ENCODE peak calls at places on chromosomes 16 and 17, in ten cellular contexts. E is testis; S is NCI-H1092; G is HFFc6; X is OCI-LY7; N is stimulated activated CD4-positive, alpha-beta T cell treated with anti-CD3 and anti-CD28 coated beads, Interleukin-1b, Interleukin-23, amount 100 ng/mL, for 24 hours; O is Caco-2; Z is hepatic stellate cell; B is fibroblast of the aortic adventitia; F is stomach. Q is an unnamed sample.

GRCh38 chr16:83797013-83797412 is 10.8 kb upstream of the HSBP1 start:
- DNase-seq in N (no peak), X (no peak), G (no peak), Z (no peak), S (peak; percentile 11), E (no peak), F (no peak), B (no peak), O (no peak), Q (no peak)

GRCh38 chr16:17224859-17225258 is 245.9 kb downstream of the XYLT1 start:
- DNase-seq in N (no peak), G (peak; percentile 57), Z (peak; percentile 9), E (peak; percentile 34), B (peak; percentile 89), X (peak; percentile 61), S (no peak), O (no peak), F (peak; percentile 36), Q (peak; percentile 57)

GRCh38 chr17:81018044-81018802 is 16.7 kb upstream of the BAIAP2 start:
- DNase-seq in Z (no peak), S (peak; percentile 66), N (no peak), X (no peak), B (peak; percentile 29), F (no peak), G (peak; percentile 26), E (no peak), O (no peak), Q (no peak)

GRCh38 chr17:49439673-49440571 is 25.2 kb upstream of the PHB1 start:
- DNase-seq in G (no peak), B (no peak), N (no peak), O (peak; percentile 39), Z (no peak), X (no peak), S (no peak), F (no peak), E (no peak), Q (no peak)

GRCh38 chr17:31388770-31389672 is 2.5 kb upstream of the RAB11FIP4 start:
- DNase-seq in G (no peak), N (peak; percentile 23), O (no peak), X (peak; percentile 48), S (peak; percentile 22), F (peak; percentile 26), E (peak; percentile 18), Z (peak; percentile 66), B (no peak), Q (peak; percentile 50)

GRCh38 chr17:20184977-20185619 is 175.9 kb downstream of the SPECC1 start:
- DNase-seq in F (no peak), Z (no peak), O (no peak), X (no peak), G (no peak), N (no peak), B (no peak), S (no peak), E (no peak), Q (no peak)

GRCh38 chr16:3485821-3486505 is 9.3 kb downstream of the C16orf90 start:
- DNase-seq in O (no peak), Z (no peak), F (no peak), E (no peak), S (no peak), X (no peak), N (no peak), G (no peak), B (no peak), Q (no peak)

GRCh38 chr16:54061454-54061853 is 225.1 kb downstream of the IRX3 start:
- DNase-seq in N (no peak), B (no peak), Z (no peak), O (no peak), G (no peak), F (no peak), E (no peak), X (no peak), S (no peak), Q (no peak)

GRCh38 chr17:81512984-81513668 is 527 bp upstream of the ACTG1 start:
- DNase-seq in N (no peak), B (no peak), F (peak; percentile 70), O (peak; percentile 88), Z (no peak), G (peak; percentile 59), S (peak; percentile 48), X (peak; percentile 84), E (peak; percentile 67), Q (peak; percentile 83)

GRCh38 chr17:79923974-79924638 is 84.9 kb upstream of the CBX4 start:
- DNase-seq in S (no peak), E (peak; percentile 87), N (peak; percentile 13), G (no peak), Z (no peak), X (peak; percentile 55), B (peak; percentile 17), F (peak; percentile 70), O (peak; percentile 75), Q (peak; percentile 41)

GRCh38 chr16:80027007-80027965 is 426.7 kb upstream of the MAF start:
- DNase-seq in F (peak; percentile 35), B (no peak), S (no peak), X (no peak), E (peak; percentile 26), Z (peak; percentile 62), O (peak; percentile 93), N (peak; percentile 16), G (peak; percentile 92), Q (peak; percentile 94)

GRCh38 chr17:76461765-76462555 is 5.4 kb upstream of the AANAT start:
- DNase-seq in Z (no peak), G (no peak), E (no peak), F (no peak), S (no peak), N (no peak), X (no peak), B (peak; percentile 56), O (no peak), Q (no peak)

GRCh38 chr16:56257260-56257659 is 66.0 kb downstream of the GNAO1 start:
- DNase-seq in X (no peak), Z (no peak), O (no peak), F (peak; percentile 53), S (peak; percentile 64), E (peak; percentile 68), N (no peak), G (no peak), B (no peak), Q (peak; percentile 30)

GRCh38 chr16:10083301-10083700 is 98.9 kb downstream of the GRIN2A start:
- DNase-seq in B (no peak), N (no peak), E (no peak), S (no peak), O (no peak), X (no peak), F (no peak), G (no peak), Z (no peak), Q (no peak)

GRCh38 chr17:1720856-1721386 is 3.6 kb upstream of the WDR81 start:
- DNase-seq in F (peak; percentile 72), Z (peak; percentile 47), O (no peak), N (no peak), S (no peak), X (peak; percentile 77), B (peak; percentile 67), G (peak; percentile 28), E (peak; percentile 82), Q (peak; percentile 63)

GRCh38 chr17:4938670-4939553 is 934 bp downstream of the SLC25A11 start:
- DNase-seq in E (no peak), F (no peak), S (no peak), B (no peak), O (no peak), X (peak; percentile 56), Z (no peak), G (no peak), N (no peak), Q (no peak)

GRCh38 chr17:1047177-1047885 is 50.4 kb downstream of the TIMM22 start:
- DNase-seq in N (no peak), G (no peak), S (no peak), Z (peak; percentile 74), O (peak; percentile 84), F (no peak), E (no peak), X (no peak), B (peak; percentile 47), Q (no peak)

GRCh38 chr17:57599271-57600045 is 145.6 kb downstream of the CCDC182 start:
- DNase-seq in F (no peak), N (no peak), B (no peak), X (peak; percentile 50), O (peak; percentile 2), E (no peak), Z (no peak), G (no peak), S (no peak), Q (no peak)

GRCh38 chr17:5672141-5672540 is 87.8 kb upstream of the NLRP1 start:
- DNase-seq in N (no peak), B (no peak), E (no peak), S (no peak), X (no peak), O (no peak), G (no peak), Z (no peak), F (no peak), Q (no peak)

GRCh38 chr17:42087042-42087701 is 11.1 kb downstream of the ZNF385C start:
- DNase-seq in X (no peak), E (peak; percentile 76), B (no peak), N (no peak), S (no peak), O (no peak), Z (no peak), G (no peak), F (no peak), Q (no peak)

GRCh38 chr16:13178318-13178717 is 276.9 kb downstream of the SHISA9 start:
- DNase-seq in F (no peak), O (no peak), Z (no peak), G (no peak), X (no peak), N (no peak), B (no peak), E (no peak), S (no peak), Q (no peak)

GRCh38 chr17:81329279-81329926 is 34.3 kb upstream of the SLC38A10 start:
- DNase-seq in F (peak; percentile 80), B (peak; percentile 84), N (no peak), X (no peak), E (peak; percentile 54), Z (peak; percentile 97), O (peak; percentile 98), G (peak; percentile 87), S (no peak), Q (peak; percentile 98)

Q was measured in Daoy.